ENCODE peak calls at places on chromosomes 5 and 9, in seven cellular contexts. O, A, C, Z, I, X and N are unnamed samples.

GRCh38 chr9:105690742-105691141 is 3.6 kb upstream of the TMEM38B start:
- DNase-seq in Z (no peak), A (no peak), C (peak; percentile 34), O (no peak), I (no peak), X (no peak), N (no peak)

GRCh38 chr9:113528088-113528487 is 64.6 kb downstream of the RGS3 start:
- DNase-seq in C (no peak), O (peak; percentile 21), I (no peak), A (no peak), X (no peak), Z (peak; percentile 37), N (peak; percentile 42)

GRCh38 chr5:6681682-6682081 is 31.6 kb upstream of the TENT4A start:
- DNase-seq in Z (no peak), O (no peak), X (no peak), C (no peak), I (no peak), A (no peak), N (no peak)

GRCh38 chr9:130213898-130214761 is 41.9 kb downstream of the NCS1 start:
- DNase-seq in C (peak; percentile 76), I (no peak), O (no peak), A (peak; percentile 49), Z (no peak), X (no peak), N (no peak)

GRCh38 chr5:150554857-150555256 is 46.9 kb downstream of the NDST1 start:
- DNase-seq in C (no peak), Z (no peak), X (no peak), A (no peak), O (no peak), I (no peak), N (no peak)

GRCh38 chr5:178319541-178320041 is 87.0 kb upstream of the PHYKPL start:
- DNase-seq in A (no peak), Z (no peak), I (no peak), X (no peak), O (no peak), C (peak; percentile 48), N (peak; percentile 63)

GRCh38 chr9:74735761-74736160 is 152.0 kb downstream of the TRPM6 start:
- DNase-seq in I (no peak), Z (no peak), C (no peak), O (no peak), X (no peak), A (no peak), N (no peak)

GRCh38 chr9:88388886-88389617 is 808 bp downstream of the SPIN1 start:
- DNase-seq in O (peak; percentile 56), I (peak; percentile 52), Z (peak; percentile 30), A (peak; percentile 75), X (peak; percentile 65), C (peak; percentile 82), N (peak; percentile 84)

DNA sequence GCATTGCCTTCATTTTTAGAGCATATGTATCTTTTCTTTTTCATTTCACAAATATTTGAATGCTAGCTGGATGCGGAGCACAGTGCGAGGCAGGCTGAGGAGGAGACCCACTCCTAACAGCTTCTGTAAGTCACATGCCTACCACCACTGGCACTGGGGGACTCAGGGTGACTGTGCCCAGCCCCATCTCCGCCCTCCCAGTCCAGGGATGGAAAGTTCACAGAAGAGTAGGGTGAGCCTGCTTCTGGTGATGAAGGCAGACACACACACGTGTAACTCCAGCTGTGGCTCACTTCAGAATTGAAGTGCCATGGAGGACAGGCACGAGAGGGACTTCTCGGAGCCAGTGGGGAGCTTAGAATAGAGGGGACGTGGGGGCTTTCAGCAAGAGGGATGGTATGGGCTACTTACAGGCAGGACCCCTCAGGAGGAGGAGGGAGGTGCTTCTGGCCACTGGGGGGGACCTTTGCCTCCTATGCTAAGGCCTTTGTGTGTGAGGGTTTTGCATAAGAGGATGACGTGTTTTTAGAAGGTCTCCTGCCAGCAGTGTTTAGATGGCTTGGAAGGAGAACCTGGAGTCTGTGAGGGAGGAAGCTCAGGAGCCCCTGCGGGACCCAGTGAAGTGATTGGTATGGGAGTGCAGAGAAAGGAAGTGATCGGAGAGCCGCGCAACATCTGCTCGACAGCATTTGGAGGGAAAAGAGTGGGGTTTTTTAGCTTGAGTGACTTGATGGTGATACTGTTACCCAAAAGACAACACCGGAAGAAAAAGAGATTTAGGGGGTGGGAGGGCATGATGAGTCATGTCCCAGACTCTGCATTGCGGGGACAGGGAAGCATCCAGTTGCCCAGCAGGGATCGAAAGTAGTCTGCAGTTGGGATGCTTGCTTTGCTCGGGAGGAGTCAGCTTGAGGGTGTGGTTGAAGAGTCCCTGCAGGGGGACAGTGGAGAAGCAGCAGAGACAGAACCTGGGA is 163.5 kb upstream of the OTULINL start:
- DNase-seq in A (no peak), X (no peak), O (no peak), I (no peak), C (no peak), Z (no peak), N (no peak)
- H3K4me1 ChIP-seq in A (peaks cover 25% of the 10 kb centered on the region), X (peaks cover 23% of the 10 kb centered on the region), O (no peaks in the 10 kb centered on the region), I (no peaks in the 10 kb centered on the region), C (peaks cover 29% of the 10 kb centered on the region), Z (no peaks in the 10 kb centered on the region), N (no peaks in the 10 kb centered on the region)

DNA sequence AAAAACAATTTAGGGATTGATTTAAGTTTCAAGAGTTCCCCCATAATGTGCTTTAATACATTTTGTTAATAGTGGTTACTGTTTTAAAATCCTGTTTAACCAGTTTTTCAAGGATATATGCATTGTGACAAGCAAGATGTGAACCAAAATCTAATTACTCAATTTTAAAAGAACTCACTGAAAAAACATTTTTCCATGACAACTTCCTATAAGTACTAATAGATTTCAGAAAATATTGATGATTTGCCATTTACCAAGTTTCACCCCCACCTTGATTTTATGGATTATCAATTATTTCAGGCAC is 4.9 kb upstream of the DNAJC21 start:
- DNase-seq in X (no peak), O (peak; percentile 57), Z (no peak), A (no peak), C (no peak), I (no peak), N (no peak)
- H3K36me3 ChIP-seq in X (peaks cover 78% of the 10 kb centered on the region), O (peaks cover 66% of the 10 kb centered on the region), Z (peaks cover 6% of the 10 kb centered on the region), A (peaks cover 86% of the 10 kb centered on the region), C (peaks cover 68% of the 10 kb centered on the region), I (peaks cover 5% of the 10 kb centered on the region), N (peaks cover 73% of the 10 kb centered on the region)

GRCh38 chr9:108291586-108291932 is 564.2 kb downstream of the ACTL7B start:
- DNase-seq in I (no peak), O (no peak), X (no peak), Z (no peak), A (no peak), C (no peak), N (no peak)

GRCh38 chr9:108297025-108297424 is 558.8 kb downstream of the ACTL7B start:
- DNase-seq in I (peak; percentile 58), X (peak; percentile 35), O (no peak), Z (peak; percentile 43), A (no peak), C (no peak), N (peak; percentile 63)

GRCh38 chr9:108300296-108301287 is 555.2 kb downstream of the ACTL7B start:
- DNase-seq in A (no peak), I (no peak), O (no peak), C (no peak), X (no peak), Z (no peak), N (no peak)

GRCh38 chr9:108290839-108291585 is 564.8 kb downstream of the ACTL7B start:
- DNase-seq in I (no peak), C (no peak), X (no peak), A (no peak), O (no peak), Z (no peak), N (no peak)

DNA sequence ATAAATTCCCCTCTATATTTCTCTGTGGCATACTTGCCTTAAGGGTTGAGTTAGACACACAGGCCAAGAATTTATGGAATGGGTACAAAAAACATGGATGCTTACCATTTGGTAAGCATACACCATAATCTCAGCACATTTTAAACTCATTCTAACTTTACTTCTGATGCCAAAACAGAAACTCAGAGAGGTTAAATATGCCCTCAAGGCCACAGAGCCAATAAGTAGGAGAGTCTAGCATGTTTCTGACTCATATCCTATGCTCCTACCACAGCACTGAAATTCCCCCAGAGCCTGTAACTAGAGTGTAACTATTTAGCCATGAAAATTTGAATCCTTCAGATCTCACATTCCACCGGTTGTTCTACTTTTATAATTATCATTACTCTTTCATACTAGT is 559.7 kb downstream of the ACTL7B start:
- DNase-seq in X (no peak), O (no peak), I (no peak), A (no peak), Z (no peak), C (no peak), N (no peak)
- H3K4me1 ChIP-seq in X (no peaks in the 10 kb centered on the region), O (no peaks in the 10 kb centered on the region), I (no peaks in the 10 kb centered on the region), A (peaks cover 1% of the 10 kb centered on the region), Z (no peaks in the 10 kb centered on the region), C (no peaks in the 10 kb centered on the region), N (no peaks in the 10 kb centered on the region)

GRCh38 chr9:134748637-134749036 is 107.0 kb downstream of the COL5A1 start:
- DNase-seq in X (no peak), A (no peak), I (peak; percentile 51), O (no peak), C (no peak), Z (no peak), N (no peak)

GRCh38 chr9:134747951-134748489 is 106.4 kb downstream of the COL5A1 start:
- DNase-seq in C (no peak), Z (no peak), X (no peak), I (no peak), O (no peak), A (no peak), N (no peak)

GRCh38 chr9:134752476-134752875 is 110.9 kb downstream of the COL5A1 start:
- DNase-seq in I (no peak), A (no peak), Z (no peak), C (no peak), O (no peak), X (no peak), N (no peak)

GRCh38 chr9:134751630-134752029 is 110.0 kb downstream of the COL5A1 start:
- DNase-seq in I (no peak), Z (no peak), X (no peak), C (no peak), A (no peak), O (no peak), N (no peak)

GRCh38 chr9:134750450-134751155 is 109.0 kb downstream of the COL5A1 start:
- DNase-seq in X (no peak), A (no peak), I (no peak), O (no peak), Z (no peak), C (no peak), N (no peak)
- H3K36me3 ChIP-seq in X (peaks cover 78% of the 10 kb centered on the region), A (no peaks in the 10 kb centered on the region), I (no peaks in the 10 kb centered on the region), O (no peaks in the 10 kb centered on the region), Z (no peaks in the 10 kb centered on the region), C (no peaks in the 10 kb centered on the region), N (peaks cover 4% of the 10 kb centered on the region)